ENCODE peak calls at places on chromosomes 5 and 9, in five cellular contexts. L is skeletal muscle cell, F is BE2C, R is choroid plexus epithelial cell, O is A549. Y is an unnamed sample.

GRCh38 chr9:121686930-121687541 is 35.6 kb downstream of the DAB2IP start:
- DNase-seq in L (no peak), F (peak), R (peak), O (peak), Y (peak)

GRCh38 chr5:163379298-163380155 is 57.9 kb upstream of the CCNG1 start:
- DNase-seq in L (peak), F (no peak), R (peak), O (peak), Y (no peak)

GRCh38 chr9:129280236-129281231 is 102.5 kb upstream of the IER5L start:
- DNase-seq in L (no peak), F (no peak), R (no peak), O (no peak), Y (no peak)

GRCh38 chr5:104412649-104413240 is 850.2 kb upstream of the NUDT12 start:
- DNase-seq in L (peak), F (peak), R (peak), O (peak), Y (no peak)

GRCh38 chr5:132226516-132227234 is 978 bp downstream of the P4HA2 start:
- DNase-seq in L (no peak), F (no peak), R (no peak), O (no peak), Y (no peak)

GRCh38 chr5:138573949-138574670 is 1.1 kb downstream of the HSPA9 start:
- DNase-seq in L (no peak), F (no peak), R (peak), O (no peak), Y (no peak)

GRCh38 chr9:88319936-88320747 is 68.1 kb upstream of the SPIN1 start:
- DNase-seq in L (no peak), F (no peak), R (peak), O (no peak), Y (no peak)

GRCh38 chr5:149466457-149466972 is 84.7 kb downstream of the CSNK1A1 start:
- DNase-seq in L (peak), F (peak), R (peak), O (peak), Y (no peak)

GRCh38 chr9:34499101-34499500 is 23.7 kb downstream of the ENHO start:
- DNase-seq in L (no peak), F (no peak), R (no peak), O (no peak), Y (no peak)

GRCh38 chr5:150412319-150413175 is at the start of gene CD74:
- DNase-seq in L (no peak), F (no peak), R (peak), O (no peak), Y (peak)

GRCh38 chr9:36268007-36268427 is 9.8 kb upstream of the GNE start:
- DNase-seq in L (no peak), F (no peak), R (no peak), O (no peak), Y (no peak)

GRCh38 chr5:78634634-78635033 is 13.9 kb downstream of the LHFPL2 start:
- DNase-seq in L (no peak), F (no peak), R (no peak), O (no peak), Y (no peak)

DNA sequence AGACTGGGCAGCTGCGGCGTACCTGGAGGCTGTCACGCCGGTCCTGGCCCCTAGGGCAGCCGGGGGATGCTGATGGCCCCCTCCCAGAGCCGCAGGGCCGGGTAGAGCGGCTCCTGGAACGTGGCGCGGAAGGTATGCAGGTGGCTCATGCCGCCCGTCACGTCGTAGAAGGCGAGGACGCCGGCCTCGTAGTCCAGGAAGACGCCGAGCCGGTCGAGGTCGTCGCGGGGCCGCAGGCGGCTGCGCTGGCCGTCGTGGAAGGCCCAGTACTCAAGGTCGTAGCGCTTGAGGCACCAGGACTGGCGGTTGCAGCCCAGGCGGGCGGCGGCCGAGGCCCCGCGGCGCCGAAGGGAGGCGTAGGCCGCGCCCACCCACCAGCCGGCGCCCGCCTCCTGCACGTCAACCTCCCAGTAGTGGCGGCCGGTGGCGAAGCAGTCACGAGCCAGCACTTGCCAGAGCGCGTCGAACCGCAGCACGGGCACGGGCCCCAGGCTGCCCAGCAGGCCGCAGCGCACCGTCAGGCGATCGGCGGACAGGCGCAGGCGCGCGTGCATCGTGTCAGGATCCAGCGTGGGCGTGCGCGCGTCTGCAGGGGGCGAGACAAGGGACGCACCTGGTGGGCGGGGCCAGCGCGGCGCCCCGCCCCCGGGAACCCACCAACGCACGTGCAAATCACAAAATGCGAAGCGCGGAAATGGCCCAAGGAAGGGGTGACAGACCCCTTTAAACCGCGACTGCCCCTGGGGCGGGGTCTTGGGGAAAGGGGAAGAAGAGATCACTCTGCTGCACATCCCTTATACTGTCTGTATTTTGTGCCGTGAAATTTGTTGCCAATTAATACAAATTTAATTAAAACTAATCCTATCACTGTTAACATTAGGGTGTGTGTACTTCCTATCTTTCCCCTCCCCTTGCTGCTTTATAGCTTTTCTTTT is 31.2 kb downstream of the NANS start:
- DNase-seq in L (peak), F (no peak), R (peak), O (no peak), Y (peak)
- H3K4me3 ChIP-seq in L (peak), F (no peak), R (peak), O (no peak), Y (no peak)

GRCh38 chr5:73448451-73449136 is at the start of gene FOXD1:
- DNase-seq in L (peak), F (peak), R (peak), O (peak), Y (no peak)

GRCh38 chr5:73450672-73451217 is 2.2 kb upstream of the FOXD1 start:
- DNase-seq in L (no peak), F (no peak), R (peak), O (no peak), Y (no peak)

GRCh38 chr5:73450041-73450598 is 1.5 kb upstream of the FOXD1 start:
- DNase-seq in L (no peak), F (no peak), R (no peak), O (no peak), Y (no peak)

GRCh38 chr5:73452215-73452614 is 3.6 kb upstream of the FOXD1 start:
- DNase-seq in L (no peak), F (no peak), R (no peak), O (no peak), Y (no peak)

GRCh38 chr5:73451218-73452130 is 2.9 kb upstream of the FOXD1 start:
- DNase-seq in L (no peak), F (peak), R (peak), O (no peak), Y (peak)
- H3K4me3 ChIP-seq in L (peak), F (peak), R (peak), O (peak), Y (no peak)

GRCh38 chr5:68215208-68215887 is at the start of gene PIK3R1:
- DNase-seq in L (peak), F (peak), R (peak), O (peak), Y (peak)
- H3K4me3 ChIP-seq in L (peak), F (peak), R (peak), O (peak), Y (peak)

GRCh38 chr5:107572800-107573368 is 97.9 kb downstream of the EFNA5 start:
- DNase-seq in L (no peak), F (no peak), R (no peak), O (no peak), Y (no peak)

GRCh38 chr5:107566537-107566875 is 104.2 kb downstream of the EFNA5 start:
- DNase-seq in L (no peak), F (no peak), R (peak), O (no peak), Y (no peak)

GRCh38 chr5:107567901-107568671 is 102.7 kb downstream of the EFNA5 start:
- DNase-seq in L (no peak), F (no peak), R (no peak), O (no peak), Y (no peak)

GRCh38 chr5:107571621-107572489 is 98.9 kb downstream of the EFNA5 start:
- DNase-seq in L (peak), F (peak), R (peak), O (peak), Y (peak)

GRCh38 chr5:107570805-107571531 is 99.8 kb downstream of the EFNA5 start:
- DNase-seq in L (no peak), F (no peak), R (peak), O (peak), Y (peak)
- H3K4me3 ChIP-seq in L (no peak), F (peak), R (no peak), O (peak), Y (no peak)

DNA sequence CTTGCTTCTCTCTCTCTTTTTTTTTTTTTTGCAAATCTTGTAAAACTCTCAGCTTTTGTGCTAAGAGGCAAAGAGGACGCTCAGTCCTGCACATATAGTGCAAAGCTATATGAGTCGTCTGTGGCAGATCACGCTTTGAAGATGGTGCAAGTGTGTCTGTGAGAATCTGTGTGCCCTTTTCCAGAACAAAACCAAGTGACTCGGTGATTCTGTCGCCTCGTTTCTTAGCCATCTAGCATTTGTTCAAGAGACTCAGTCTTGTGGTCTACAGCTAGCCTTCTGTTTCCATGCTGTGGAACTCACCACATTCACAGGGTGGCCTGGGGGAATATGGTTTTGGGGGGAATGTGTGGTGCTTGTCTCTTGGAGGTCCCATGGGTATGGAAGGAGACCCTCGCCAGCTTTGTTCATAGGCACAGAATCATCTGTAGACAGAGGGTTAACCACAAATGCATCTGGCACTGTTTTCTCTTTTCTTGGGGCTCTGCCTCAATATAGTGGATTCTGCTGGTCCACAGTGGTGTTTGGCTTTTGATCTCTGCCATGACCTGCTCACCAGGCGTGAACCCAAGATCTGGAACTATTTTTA is 82.1 kb downstream of the C9orf152 start:
- DNase-seq in L (no peak), F (no peak), R (peak), O (no peak), Y (no peak)
- H3K4me3 ChIP-seq in L (peak), F (no peak), R (peak), O (peak), Y (no peak)

GRCh38 chr9:111962021-111962420 is 65.4 kb downstream of the UGCG start:
- DNase-seq in L (no peak), F (no peak), R (no peak), O (no peak), Y (no peak)
- H3K4me3 ChIP-seq in L (no peak), F (no peak), R (no peak), O (no peak), Y (no peak)

GRCh38 chr5:14142856-14143508 is at the start of gene TRIO:
- DNase-seq in L (peak), F (peak), R (peak), O (peak), Y (peak)

GRCh38 chr5:14144586-14145355 is 1.6 kb downstream of the TRIO start:
- DNase-seq in L (no peak), F (peak), R (peak), O (peak), Y (peak)

GRCh38 chr5:14145356-14146334 is 2.5 kb downstream of the TRIO start:
- DNase-seq in L (peak), F (no peak), R (no peak), O (no peak), Y (no peak)

GRCh38 chr5:14143509-14143842 is 334 bp downstream of the TRIO start:
- DNase-seq in L (no peak), F (no peak), R (no peak), O (no peak), Y (no peak)

DNA sequence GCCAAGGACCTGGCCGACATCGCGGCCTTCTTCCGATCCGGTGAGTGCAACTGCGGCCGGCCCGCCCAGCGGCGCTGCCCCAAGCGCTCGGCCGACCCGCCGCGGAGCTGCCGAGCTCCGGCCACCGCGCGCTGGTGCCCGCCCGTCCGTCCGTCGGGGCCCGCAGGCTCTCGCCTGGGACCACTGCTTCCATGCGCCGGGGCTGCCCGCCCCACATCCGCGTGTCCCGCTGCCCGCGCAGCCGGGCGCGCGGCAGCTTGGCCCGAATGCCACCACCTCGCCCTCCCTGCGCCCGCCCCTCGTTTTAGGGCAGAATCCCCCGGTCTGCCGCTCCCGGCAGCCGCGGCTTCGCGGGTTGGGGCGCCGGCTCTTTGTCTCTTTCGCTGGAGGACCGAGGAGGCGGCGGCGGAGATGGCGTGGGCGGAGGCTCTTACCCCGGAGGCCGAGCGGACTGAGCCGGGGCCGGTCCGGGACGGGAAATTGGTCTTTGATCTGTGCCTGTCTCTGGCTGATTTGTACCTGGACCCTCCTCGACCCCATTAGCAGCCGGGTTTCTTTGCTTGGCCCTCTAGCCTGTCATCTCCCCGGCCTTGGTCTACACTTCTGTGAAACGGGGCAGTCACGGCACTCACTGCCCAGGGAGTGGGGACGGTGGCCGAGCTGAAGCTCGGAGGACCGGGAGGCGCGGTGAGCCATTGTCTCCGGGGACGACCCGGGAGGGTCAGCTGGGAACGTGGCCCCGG is 872 bp downstream of the TRIO start:
- DNase-seq in L (no peak), F (peak), R (no peak), O (no peak), Y (peak)
- H3K4me3 ChIP-seq in L (peak), F (peak), R (peak), O (peak), Y (peak)

GRCh38 chr9:114240647-114241558 is 82.0 kb upstream of the ORM1 start:
- DNase-seq in L (no peak), F (no peak), R (no peak), O (no peak), Y (no peak)
- H3K4me3 ChIP-seq in L (no peak), F (no peak), R (no peak), O (no peak), Y (no peak)

GRCh38 chr9:115115924-115116323 is 2.0 kb downstream of the TNC start:
- DNase-seq in L (no peak), F (no peak), R (no peak), O (peak), Y (no peak)

GRCh38 chr9:115116620-115117284 is 1.2 kb downstream of the TNC start:
- DNase-seq in L (no peak), F (no peak), R (no peak), O (no peak), Y (no peak)

GRCh38 chr9:115117999-115118470 is at the start of gene TNC:
- DNase-seq in L (peak), F (no peak), R (peak), O (peak), Y (no peak)

GRCh38 chr9:115121140-115121710 is 3.3 kb upstream of the TNC start:
- DNase-seq in L (no peak), F (no peak), R (peak), O (no peak), Y (no peak)

DNA sequence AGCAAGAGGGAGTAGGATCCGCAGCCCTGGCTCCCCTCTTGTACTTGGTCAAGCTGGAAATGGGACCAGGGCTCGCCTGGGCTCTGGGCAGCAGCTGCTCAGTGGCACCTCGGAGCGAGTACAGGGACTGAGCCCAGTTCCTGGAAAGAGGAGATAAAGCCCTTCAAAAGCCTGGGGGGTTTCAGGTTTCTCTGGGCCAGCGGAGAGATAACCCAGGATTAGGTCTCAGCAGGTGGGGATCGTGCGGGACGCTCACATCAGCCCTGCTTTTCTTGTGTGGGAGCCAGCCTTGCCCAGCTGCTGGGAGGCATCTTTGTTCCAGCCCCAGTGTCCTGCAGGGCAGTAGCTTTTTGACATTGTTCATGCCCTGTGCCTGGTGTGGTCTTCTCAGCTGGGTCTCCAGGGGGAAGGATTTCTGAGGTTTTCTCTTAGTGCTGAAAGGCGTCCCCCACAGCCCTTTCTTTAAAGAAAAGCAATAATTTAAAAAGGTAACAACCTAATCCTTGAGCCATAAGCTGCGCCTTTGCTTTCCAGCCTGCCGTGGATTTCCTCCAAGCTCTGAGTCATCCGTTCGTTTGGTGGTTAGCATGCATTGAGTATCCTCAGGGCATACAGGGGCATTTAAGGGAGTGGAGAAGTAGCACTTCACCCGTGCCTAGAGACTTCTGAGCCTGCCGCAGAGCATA is 657 bp upstream of the TNC start:
- DNase-seq in L (peak), F (no peak), R (peak), O (peak), Y (no peak)
- H3K4me3 ChIP-seq in L (peak), F (no peak), R (peak), O (peak), Y (no peak)

GRCh38 chr5:136132557-136133415 is at the start of gene SMAD5:
- DNase-seq in L (peak), F (peak), R (peak), O (peak), Y (peak)

GRCh38 chr5:136135536-136135935 is 2.9 kb downstream of the SMAD5 start:
- DNase-seq in L (no peak), F (no peak), R (peak), O (no peak), Y (no peak)

GRCh38 chr5:136132087-136132486 is 558 bp upstream of the SMAD5 start:
- DNase-seq in L (no peak), F (peak), R (peak), O (peak), Y (no peak)

GRCh38 chr5:136133416-136134383 is 1.1 kb downstream of the SMAD5 start:
- DNase-seq in L (no peak), F (peak), R (peak), O (peak), Y (peak)

DNA sequence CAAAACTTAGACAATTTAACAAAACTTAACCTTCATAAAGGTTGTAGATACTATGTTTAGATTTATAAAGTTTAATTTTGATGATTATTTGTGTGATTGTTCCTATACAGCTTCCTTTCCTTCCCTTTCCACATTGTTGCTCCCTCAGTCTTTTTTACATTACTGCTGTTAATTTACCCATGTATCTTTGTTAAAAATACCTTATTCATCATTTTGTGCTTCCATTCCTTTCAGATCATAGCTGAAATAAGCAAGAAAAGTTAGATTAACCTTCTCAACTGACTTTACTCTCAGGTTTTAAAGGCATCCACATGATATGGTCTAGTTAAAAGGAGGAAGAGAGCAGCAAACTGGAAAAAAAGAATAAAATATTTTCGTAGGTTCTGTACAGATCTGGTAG is 2.0 kb downstream of the SMAD5 start:
- DNase-seq in L (no peak), F (no peak), R (no peak), O (no peak), Y (no peak)
- H3K4me3 ChIP-seq in L (peak), F (peak), R (peak), O (no peak), Y (no peak)